ENCODE peak calls at places on chromosome 2, in five cellular contexts. X, T, E, J and B are unnamed samples.

GRCh38 chr2:67836861-67837260 is 225.9 kb downstream of the C1D start:
- DNase-seq in T (no peak), J (no peak), X (no peak), E (no peak), B (no peak)

GRCh38 chr2:110099471-110100225 is 16.0 kb downstream of the MALL start:
- DNase-seq in J (no peak), X (no peak), T (no peak), E (no peak), B (no peak)

GRCh38 chr2:196482119-196483065 is 157.1 kb upstream of the CCDC150 start:
- DNase-seq in X (no peak), E (peak), T (no peak), J (peak), B (no peak)

GRCh38 chr2:186429095-186429494 is 57.0 kb upstream of the ZC3H15 start:
- DNase-seq in E (no peak), X (no peak), T (no peak), J (no peak), B (no peak)

GRCh38 chr2:24409700-24410556 is 49.6 kb upstream of the ITSN2 start:
- DNase-seq in J (peak), T (peak), E (peak), X (peak), B (peak)

GRCh38 chr2:148926291-148926961 is 51.4 kb downstream of the KIF5C start:
- DNase-seq in E (peak), X (peak), T (peak), J (peak), B (no peak)

GRCh38 chr2:32039447-32040219 is at the start of gene DPY30:
- DNase-seq in E (peak), T (peak), J (peak), X (peak), B (peak)

GRCh38 chr2:26612522-26613240 is 28.5 kb downstream of the CIB4 start:
- DNase-seq in X (peak), J (no peak), T (no peak), E (no peak), B (no peak)

GRCh38 chr2:238116298-238117198 is 16.4 kb downstream of the ESPNL start:
- DNase-seq in E (no peak), X (no peak), J (no peak), T (no peak), B (no peak)

GRCh38 chr2:23661276-23662050 is 265.5 kb downstream of the ATAD2B start:
- DNase-seq in T (no peak), J (peak), E (no peak), X (no peak), B (no peak)

GRCh38 chr2:8427211-8427610 is 254.6 kb upstream of the ID2 start:
- DNase-seq in X (no peak), E (no peak), J (no peak), T (no peak), B (no peak)

GRCh38 chr2:12502759-12503158 is 214.0 kb upstream of the TRIB2 start:
- DNase-seq in X (no peak), J (peak), T (no peak), E (no peak), B (no peak)

GRCh38 chr2:113173563-113174368 is at the start of gene PSD4:
- DNase-seq in E (peak), X (peak), T (peak), J (no peak), B (no peak)

GRCh38 chr2:120602251-120602650 is 133.4 kb upstream of the GLI2 start:
- DNase-seq in E (no peak), X (no peak), J (no peak), T (no peak), B (no peak)

GRCh38 chr2:119156105-119156890 is 2.3 kb downstream of the C1QL2 start:
- DNase-seq in E (no peak), T (no peak), X (no peak), J (no peak), B (no peak)